ENCODE peak calls at places on chromosomes 6 and 20, in eight cellular contexts. One of them, this sample, is unnamed.

GRCh38 chr6:57246307-57246706 is 24.2 kb upstream of the RAB23 start:
- DNase-seq in adipocyte: no peak
- DNase-seq in mammary epithelial cell: no peak
- DNase-seq in naive B cell: no peak
- DNase-seq in memory B cell: no peak
- DNase-seq in CD4-positive, alpha-beta T cell: no peak
- DNase-seq in fibroblast of pulmonary artery: no peak
- DNase-seq in effector CD4-positive, alpha-beta T cell: no peak
- DNase-seq in this sample: no peak

GRCh38 chr6:53418288-53418687 is 69.5 kb upstream of the ELOVL5 start:
- DNase-seq in adipocyte: no peak
- DNase-seq in mammary epithelial cell: no peak
- DNase-seq in naive B cell: no peak
- DNase-seq in memory B cell: no peak
- DNase-seq in CD4-positive, alpha-beta T cell: no peak
- DNase-seq in fibroblast of pulmonary artery: no peak
- DNase-seq in effector CD4-positive, alpha-beta T cell: no peak
- DNase-seq in this sample: no peak

GRCh38 chr6:92700411-92700810 is 718.9 kb downstream of the EPHA7 start:
- DNase-seq in adipocyte: no peak
- DNase-seq in mammary epithelial cell: no peak
- DNase-seq in naive B cell: no peak
- DNase-seq in memory B cell: no peak
- DNase-seq in CD4-positive, alpha-beta T cell: no peak
- DNase-seq in fibroblast of pulmonary artery: no peak
- DNase-seq in effector CD4-positive, alpha-beta T cell: no peak
- DNase-seq in this sample: no peak

GRCh38 chr6:7047966-7048365 is 59.8 kb upstream of the RREB1 start:
- DNase-seq in adipocyte: peak
- DNase-seq in mammary epithelial cell: peak
- DNase-seq in naive B cell: no peak
- DNase-seq in memory B cell: no peak
- DNase-seq in CD4-positive, alpha-beta T cell: no peak
- DNase-seq in fibroblast of pulmonary artery: peak
- DNase-seq in effector CD4-positive, alpha-beta T cell: no peak
- DNase-seq in this sample: no peak

GRCh38 chr6:74409447-74409846 is 713.4 kb downstream of the CD109 start:
- DNase-seq in adipocyte: peak
- DNase-seq in mammary epithelial cell: peak
- DNase-seq in naive B cell: no peak
- DNase-seq in memory B cell: no peak
- DNase-seq in CD4-positive, alpha-beta T cell: no peak
- DNase-seq in fibroblast of pulmonary artery: peak
- DNase-seq in effector CD4-positive, alpha-beta T cell: no peak
- DNase-seq in this sample: no peak

GRCh38 chr6:41878961-41879405 is 16.2 kb downstream of the USP49 start:
- DNase-seq in adipocyte: peak
- DNase-seq in mammary epithelial cell: no peak
- DNase-seq in naive B cell: no peak
- DNase-seq in memory B cell: no peak
- DNase-seq in CD4-positive, alpha-beta T cell: no peak
- DNase-seq in fibroblast of pulmonary artery: peak
- DNase-seq in effector CD4-positive, alpha-beta T cell: no peak
- DNase-seq in this sample: no peak

GRCh38 chr20:20691477-20691863 is 21.0 kb downstream of the RALGAPA2 start:
- DNase-seq in adipocyte: no peak
- DNase-seq in mammary epithelial cell: no peak
- DNase-seq in naive B cell: no peak
- DNase-seq in memory B cell: no peak
- DNase-seq in CD4-positive, alpha-beta T cell: no peak
- DNase-seq in fibroblast of pulmonary artery: no peak
- DNase-seq in effector CD4-positive, alpha-beta T cell: no peak
- DNase-seq in this sample: no peak

GRCh38 chr6:121794630-121795029 is 359.2 kb downstream of the GJA1 start:
- DNase-seq in adipocyte: peak
- DNase-seq in mammary epithelial cell: peak
- DNase-seq in naive B cell: no peak
- DNase-seq in memory B cell: no peak
- DNase-seq in CD4-positive, alpha-beta T cell: no peak
- DNase-seq in fibroblast of pulmonary artery: peak
- DNase-seq in effector CD4-positive, alpha-beta T cell: no peak
- DNase-seq in this sample: no peak

GRCh38 chr6:130362128-130362527 is 3.7 kb upstream of the TMEM200A start:
- DNase-seq in adipocyte: no peak
- DNase-seq in mammary epithelial cell: peak
- DNase-seq in naive B cell: no peak
- DNase-seq in memory B cell: no peak
- DNase-seq in CD4-positive, alpha-beta T cell: no peak
- DNase-seq in fibroblast of pulmonary artery: peak
- DNase-seq in effector CD4-positive, alpha-beta T cell: no peak
- DNase-seq in this sample: no peak

GRCh38 chr6:129686941-129687627 is 22.9 kb downstream of the ARHGAP18 start:
- DNase-seq in adipocyte: no peak
- DNase-seq in mammary epithelial cell: peak
- DNase-seq in naive B cell: peak
- DNase-seq in memory B cell: no peak
- DNase-seq in CD4-positive, alpha-beta T cell: peak
- DNase-seq in fibroblast of pulmonary artery: peak
- DNase-seq in effector CD4-positive, alpha-beta T cell: peak
- DNase-seq in this sample: no peak

GRCh38 chr6:169725270-169726048 is 1.2 kb upstream of the PHF10 start:
- DNase-seq in adipocyte: peak
- DNase-seq in mammary epithelial cell: no peak
- DNase-seq in naive B cell: no peak
- DNase-seq in memory B cell: no peak
- DNase-seq in CD4-positive, alpha-beta T cell: no peak
- DNase-seq in fibroblast of pulmonary artery: peak
- DNase-seq in effector CD4-positive, alpha-beta T cell: no peak
- DNase-seq in this sample: peak

GRCh38 chr6:20877008-20877937 is 343.0 kb downstream of the CDKAL1 start:
- DNase-seq in adipocyte: peak
- DNase-seq in mammary epithelial cell: peak
- DNase-seq in naive B cell: no peak
- DNase-seq in memory B cell: no peak
- DNase-seq in CD4-positive, alpha-beta T cell: no peak
- DNase-seq in fibroblast of pulmonary artery: peak
- DNase-seq in effector CD4-positive, alpha-beta T cell: no peak
- DNase-seq in this sample: no peak

GRCh38 chr6:2931970-2932748 is 29.1 kb upstream of the SERPINB9 start:
- DNase-seq in adipocyte: peak
- DNase-seq in mammary epithelial cell: peak
- DNase-seq in naive B cell: peak
- DNase-seq in memory B cell: peak
- DNase-seq in CD4-positive, alpha-beta T cell: peak
- DNase-seq in fibroblast of pulmonary artery: peak
- DNase-seq in effector CD4-positive, alpha-beta T cell: peak
- DNase-seq in this sample: peak

GRCh38 chr6:133555726-133556125 is 314.6 kb downstream of the EYA4 start:
- DNase-seq in adipocyte: no peak
- DNase-seq in mammary epithelial cell: no peak
- DNase-seq in naive B cell: no peak
- DNase-seq in memory B cell: no peak
- DNase-seq in CD4-positive, alpha-beta T cell: no peak
- DNase-seq in fibroblast of pulmonary artery: no peak
- DNase-seq in effector CD4-positive, alpha-beta T cell: no peak
- DNase-seq in this sample: no peak

GRCh38 chr6:45657243-45657642 is 279.5 kb upstream of the SUPT3H start:
- DNase-seq in adipocyte: no peak
- DNase-seq in mammary epithelial cell: no peak
- DNase-seq in naive B cell: no peak
- DNase-seq in memory B cell: no peak
- DNase-seq in CD4-positive, alpha-beta T cell: no peak
- DNase-seq in fibroblast of pulmonary artery: no peak
- DNase-seq in effector CD4-positive, alpha-beta T cell: no peak
- DNase-seq in this sample: no peak

This sample was measured in germinal center.